ENCODE peak calls at places on chromosomes 4 and X, in eight cellular contexts. One of them, this sample, is unnamed.

GRCh38 chr4:145719752-145720624 is 40.0 kb downstream of the C4orf51 start:
- DNase-seq in GM23248: no peak
- DNase-seq in IMR-90: no peak
- DNase-seq in mesenchymal stem cell: no peak
- DNase-seq in neural progenitor cell: no peak
- DNase-seq in neuronal stem cell: no peak
- DNase-seq in fibroblast of lung: no peak
- DNase-seq in K562: no peak
- DNase-seq in this sample: no peak

GRCh38 chr4:123517971-123518370 is 121.4 kb downstream of the SPRY1 start:
- DNase-seq in mesenchymal stem cell: no peak
- DNase-seq in neuronal stem cell: no peak
- DNase-seq in fibroblast of lung: peak; percentile 66
- DNase-seq in neural progenitor cell: no peak
- DNase-seq in GM23248: peak; percentile 2
- DNase-seq in K562: no peak
- DNase-seq in IMR-90: peak; percentile 82
- DNase-seq in this sample: no peak

GRCh38 chr4:53695540-53696463 is 104.5 kb upstream of the LNX1 start:
- DNase-seq in GM23248: no peak
- DNase-seq in fibroblast of lung: no peak
- DNase-seq in mesenchymal stem cell: no peak
- DNase-seq in neural progenitor cell: no peak
- DNase-seq in IMR-90: no peak
- DNase-seq in K562: no peak
- DNase-seq in neuronal stem cell: no peak
- DNase-seq in this sample: peak; percentile 53

GRCh38 chrX:38860106-38861013 is 59.1 kb downstream of the MID1IP1 start:
- DNase-seq in IMR-90: no peak
- DNase-seq in K562: no peak
- DNase-seq in GM23248: no peak
- DNase-seq in neural progenitor cell: no peak
- DNase-seq in neuronal stem cell: no peak
- DNase-seq in mesenchymal stem cell: no peak
- DNase-seq in fibroblast of lung: no peak
- DNase-seq in this sample: no peak

GRCh38 chrX:100830547-100830946 is 10.4 kb downstream of the CSTF2 start:
- DNase-seq in fibroblast of lung: no peak
- DNase-seq in IMR-90: no peak
- DNase-seq in mesenchymal stem cell: no peak
- DNase-seq in GM23248: no peak
- DNase-seq in K562: no peak
- DNase-seq in neuronal stem cell: no peak
- DNase-seq in neural progenitor cell: no peak
- DNase-seq in this sample: no peak

GRCh38 chrX:150476183-150476699 is 92.2 kb upstream of the MTM1 start:
- DNase-seq in GM23248: no peak
- DNase-seq in K562: no peak
- DNase-seq in IMR-90: peak; percentile 62
- DNase-seq in neural progenitor cell: no peak
- DNase-seq in fibroblast of lung: peak; percentile 91
- DNase-seq in neuronal stem cell: no peak
- DNase-seq in mesenchymal stem cell: no peak
- DNase-seq in this sample: no peak

GRCh38 chrX:18758166-18758932 is 50.9 kb downstream of the PPEF1 start:
- DNase-seq in GM23248: no peak
- DNase-seq in IMR-90: no peak
- DNase-seq in neuronal stem cell: no peak
- DNase-seq in fibroblast of lung: no peak
- DNase-seq in mesenchymal stem cell: no peak
- DNase-seq in neural progenitor cell: peak; percentile 4
- DNase-seq in K562: no peak
- DNase-seq in this sample: no peak

GRCh38 chr4:75512336-75513211 is 1.6 kb downstream of the RCHY1 start:
- DNase-seq in mesenchymal stem cell: peak; percentile 57
- DNase-seq in IMR-90: peak; percentile 54
- DNase-seq in K562: peak; percentile 74
- DNase-seq in neural progenitor cell: peak; percentile 6
- DNase-seq in neuronal stem cell: no peak
- DNase-seq in fibroblast of lung: peak; percentile 41
- DNase-seq in GM23248: peak; percentile 63
- DNase-seq in this sample: no peak

GRCh38 chr4:124907881-124908280 is 195.3 kb upstream of the ANKRD50 start:
- DNase-seq in IMR-90: peak; percentile 91
- DNase-seq in fibroblast of lung: peak; percentile 90
- DNase-seq in neural progenitor cell: no peak
- DNase-seq in mesenchymal stem cell: no peak
- DNase-seq in neuronal stem cell: no peak
- DNase-seq in GM23248: peak; percentile 75
- DNase-seq in K562: no peak
- DNase-seq in this sample: no peak

GRCh38 chrX:44871114-44871645 is 1.8 kb upstream of the KDM6A start:
- DNase-seq in mesenchymal stem cell: peak; percentile 30
- DNase-seq in fibroblast of lung: peak; percentile 17
- DNase-seq in IMR-90: no peak
- DNase-seq in neuronal stem cell: no peak
- DNase-seq in neural progenitor cell: peak; percentile 39
- DNase-seq in GM23248: peak; percentile 59
- DNase-seq in K562: no peak
- DNase-seq in this sample: peak; percentile 77

GRCh38 chr4:10740227-10740626 is 55.7 kb upstream of the CLNK start:
- DNase-seq in fibroblast of lung: no peak
- DNase-seq in K562: no peak
- DNase-seq in neural progenitor cell: no peak
- DNase-seq in GM23248: no peak
- DNase-seq in neuronal stem cell: no peak
- DNase-seq in IMR-90: no peak
- DNase-seq in mesenchymal stem cell: no peak
- DNase-seq in this sample: no peak

GRCh38 chrX:18938710-18939109 is 45.2 kb downstream of the PHKA2 start:
- DNase-seq in IMR-90: peak; percentile 12
- DNase-seq in K562: no peak
- DNase-seq in mesenchymal stem cell: no peak
- DNase-seq in neural progenitor cell: no peak
- DNase-seq in GM23248: no peak
- DNase-seq in neuronal stem cell: no peak
- DNase-seq in fibroblast of lung: peak; percentile 26
- DNase-seq in this sample: no peak

GRCh38 chr4:5705672-5706310 is 2.6 kb downstream of the EVC2 start:
- DNase-seq in GM23248: no peak
- DNase-seq in fibroblast of lung: no peak
- DNase-seq in K562: no peak
- DNase-seq in neural progenitor cell: no peak
- DNase-seq in mesenchymal stem cell: no peak
- DNase-seq in IMR-90: no peak
- DNase-seq in neuronal stem cell: no peak
- DNase-seq in this sample: no peak

GRCh38 chrX:21740329-21741274 is 17.3 kb downstream of the SMPX start:
- DNase-seq in mesenchymal stem cell: no peak
- DNase-seq in fibroblast of lung: peak; percentile 33
- DNase-seq in IMR-90: no peak
- DNase-seq in neuronal stem cell: no peak
- DNase-seq in K562: no peak
- DNase-seq in GM23248: no peak
- DNase-seq in neural progenitor cell: peak; percentile 2
- DNase-seq in this sample: no peak
- H3K9ac ChIP-seq in mesenchymal stem cell: no peak overlapping the region
- H3K9ac ChIP-seq in fibroblast of lung: no peak overlapping the region
- H3K9ac ChIP-seq in IMR-90: no peak overlapping the region
- H3K9ac ChIP-seq in neuronal stem cell: no peak overlapping the region
- H3K9ac ChIP-seq in K562: no peak overlapping the region
- H3K9ac ChIP-seq in GM23248: no peak overlapping the region
- H3K9ac ChIP-seq in neural progenitor cell: no peak overlapping the region
- H3K9ac ChIP-seq in this sample: no peak overlapping the region

DNA sequence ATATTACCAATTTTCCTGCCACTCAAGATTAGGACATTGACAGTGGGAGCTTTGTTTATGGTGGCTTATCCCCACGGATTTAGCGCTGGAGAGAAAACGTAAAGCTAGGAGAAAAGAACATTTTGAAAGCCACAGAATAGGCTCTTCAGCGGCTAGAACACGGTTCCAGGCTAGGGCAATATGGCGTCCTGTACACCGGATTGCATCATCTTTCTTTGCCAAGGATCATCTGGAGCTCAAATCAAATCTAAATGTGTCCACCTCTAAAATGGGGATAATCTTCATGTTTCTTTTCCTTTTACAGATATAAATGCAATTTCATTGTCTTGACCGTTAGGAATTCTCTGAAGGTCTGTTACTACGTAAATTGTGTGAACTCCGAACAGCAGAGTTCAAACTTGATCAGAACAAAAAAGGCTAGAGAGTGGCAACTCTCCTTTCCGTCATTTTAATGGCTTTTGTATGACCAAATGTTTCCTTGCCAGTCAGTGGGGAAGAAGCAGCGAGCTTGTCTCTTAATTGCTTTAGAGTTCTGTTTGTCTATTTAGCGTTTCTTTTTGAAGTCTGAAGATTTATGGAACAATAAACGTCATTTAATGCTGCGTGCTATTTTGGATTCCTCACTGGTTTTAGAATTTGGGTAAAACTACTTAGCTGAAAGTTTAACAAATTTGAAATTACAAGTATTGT is 2.6 kb upstream of the WWC2 start:
- DNase-seq in neural progenitor cell: peak; percentile 7
- DNase-seq in mesenchymal stem cell: peak; percentile 21
- DNase-seq in neuronal stem cell: no peak
- DNase-seq in K562: no peak
- DNase-seq in IMR-90: no peak
- DNase-seq in fibroblast of lung: no peak
- DNase-seq in GM23248: no peak
- DNase-seq in this sample: no peak
- H3K4me3 ChIP-seq in neural progenitor cell: peak overlapping the region; percentile 69
- H3K4me3 ChIP-seq in mesenchymal stem cell: no peak overlapping the region
- H3K4me3 ChIP-seq in neuronal stem cell: no peak overlapping the region
- H3K4me3 ChIP-seq in K562: no peak overlapping the region
- H3K4me3 ChIP-seq in IMR-90: no peak overlapping the region
- H3K4me3 ChIP-seq in fibroblast of lung: no peak overlapping the region
- H3K4me3 ChIP-seq in GM23248: no peak overlapping the region
- H3K4me3 ChIP-seq in this sample: peak overlapping the region; percentile 88

GRCh38 chr4:108758498-108758897 is 4.4 kb downstream of the ETNPPL start:
- DNase-seq in IMR-90: no peak
- DNase-seq in K562: no peak
- DNase-seq in neuronal stem cell: no peak
- DNase-seq in fibroblast of lung: no peak
- DNase-seq in GM23248: no peak
- DNase-seq in mesenchymal stem cell: no peak
- DNase-seq in neural progenitor cell: no peak
- DNase-seq in this sample: no peak

GRCh38 chr4:108766058-108766457 is 3.2 kb upstream of the ETNPPL start:
- DNase-seq in GM23248: no peak
- DNase-seq in neural progenitor cell: no peak
- DNase-seq in mesenchymal stem cell: no peak
- DNase-seq in IMR-90: no peak
- DNase-seq in neuronal stem cell: no peak
- DNase-seq in fibroblast of lung: no peak
- DNase-seq in K562: no peak
- DNase-seq in this sample: no peak

GRCh38 chr4:108763226-108763593 is 357 bp upstream of the ETNPPL start:
- DNase-seq in neural progenitor cell: no peak
- DNase-seq in IMR-90: no peak
- DNase-seq in fibroblast of lung: no peak
- DNase-seq in mesenchymal stem cell: peak; percentile 12
- DNase-seq in GM23248: no peak
- DNase-seq in K562: peak; percentile 29
- DNase-seq in neuronal stem cell: no peak
- DNase-seq in this sample: no peak

GRCh38 chr4:108763981-108764380 is 1.1 kb upstream of the ETNPPL start:
- DNase-seq in mesenchymal stem cell: no peak
- DNase-seq in fibroblast of lung: no peak
- DNase-seq in neural progenitor cell: no peak
- DNase-seq in IMR-90: no peak
- DNase-seq in K562: no peak
- DNase-seq in neuronal stem cell: no peak
- DNase-seq in GM23248: no peak
- DNase-seq in this sample: no peak

DNA sequence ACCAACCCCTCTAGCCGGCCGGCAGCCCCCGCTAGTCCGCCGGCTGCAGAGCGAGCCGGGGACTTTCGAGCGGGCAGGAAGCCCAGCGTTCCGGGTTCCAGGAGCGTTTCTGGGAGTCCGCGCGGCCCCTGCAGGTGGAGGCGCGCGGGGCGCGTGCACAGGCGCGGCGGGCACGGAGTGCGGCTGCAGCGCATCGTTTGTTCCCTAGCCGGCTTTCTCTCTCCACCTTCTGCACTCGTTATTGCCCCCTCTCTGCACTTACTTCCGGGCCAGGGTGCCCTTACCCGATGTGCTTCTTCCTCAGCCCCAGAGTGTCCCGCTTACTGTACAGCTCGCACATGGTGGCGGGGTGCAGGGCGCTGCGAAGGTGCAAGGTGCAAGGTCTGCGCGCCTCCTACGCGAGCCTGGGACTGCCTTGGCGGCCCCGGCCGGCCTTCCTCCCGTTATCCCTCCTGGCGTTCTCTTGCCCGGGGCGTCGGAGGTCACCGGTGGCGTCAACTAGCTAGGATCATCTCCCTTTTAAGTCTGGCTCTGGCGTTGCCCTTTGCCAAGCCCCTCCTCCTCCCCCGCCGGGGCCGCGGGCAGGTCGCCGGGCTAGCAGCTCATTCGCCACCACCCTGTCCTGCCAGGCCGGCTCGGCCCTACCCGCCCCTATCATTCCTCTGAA is at the start of gene ETNPPL:
- DNase-seq in neural progenitor cell: peak; percentile 85
- DNase-seq in fibroblast of lung: peak; percentile 0
- DNase-seq in K562: no peak
- DNase-seq in mesenchymal stem cell: peak; percentile 28
- DNase-seq in GM23248: peak; percentile 41
- DNase-seq in IMR-90: no peak
- DNase-seq in neuronal stem cell: peak; percentile 53
- DNase-seq in this sample: peak; percentile 72
- H3K9ac ChIP-seq in neural progenitor cell: no peak within 1 kb of the TSS
- H3K9ac ChIP-seq in fibroblast of lung: no peak within 1 kb of the TSS
- H3K9ac ChIP-seq in K562: peak within 1 kb of the TSS; percentile 2
- H3K9ac ChIP-seq in mesenchymal stem cell: peak within 1 kb of the TSS; percentile 13
- H3K9ac ChIP-seq in GM23248: no peak within 1 kb of the TSS
- H3K9ac ChIP-seq in IMR-90: no peak within 1 kb of the TSS
- H3K9ac ChIP-seq in neuronal stem cell: peak within 1 kb of the TSS; percentile 92
- H3K9ac ChIP-seq in this sample: no peak within 1 kb of the TSS

GRCh38 chr4:1768367-1769034 is 24.6 kb upstream of the FGFR3 start:
- DNase-seq in IMR-90: no peak
- DNase-seq in GM23248: no peak
- DNase-seq in neuronal stem cell: no peak
- DNase-seq in fibroblast of lung: no peak
- DNase-seq in K562: no peak
- DNase-seq in mesenchymal stem cell: no peak
- DNase-seq in neural progenitor cell: peak; percentile 56
- DNase-seq in this sample: no peak

GRCh38 chr4:1770245-1770644 is 22.8 kb upstream of the FGFR3 start:
- DNase-seq in K562: no peak
- DNase-seq in IMR-90: no peak
- DNase-seq in neuronal stem cell: no peak
- DNase-seq in mesenchymal stem cell: no peak
- DNase-seq in GM23248: no peak
- DNase-seq in neural progenitor cell: peak; percentile 90
- DNase-seq in fibroblast of lung: no peak
- DNase-seq in this sample: no peak

GRCh38 chr4:1770791-1771231 is 22.3 kb upstream of the FGFR3 start:
- DNase-seq in fibroblast of lung: no peak
- DNase-seq in GM23248: no peak
- DNase-seq in mesenchymal stem cell: no peak
- DNase-seq in IMR-90: no peak
- DNase-seq in neuronal stem cell: no peak
- DNase-seq in neural progenitor cell: no peak
- DNase-seq in K562: no peak
- DNase-seq in this sample: no peak

GRCh38 chr4:1767770-1768366 is 25.2 kb upstream of the FGFR3 start:
- DNase-seq in fibroblast of lung: peak; percentile 22
- DNase-seq in mesenchymal stem cell: peak; percentile 52
- DNase-seq in GM23248: peak; percentile 71
- DNase-seq in IMR-90: peak; percentile 8
- DNase-seq in K562: peak; percentile 87
- DNase-seq in neuronal stem cell: no peak
- DNase-seq in neural progenitor cell: peak; percentile 78
- DNase-seq in this sample: no peak

GRCh38 chr4:1769692-1770091 is 23.4 kb upstream of the FGFR3 start:
- DNase-seq in neural progenitor cell: no peak
- DNase-seq in fibroblast of lung: no peak
- DNase-seq in mesenchymal stem cell: no peak
- DNase-seq in GM23248: no peak
- DNase-seq in IMR-90: no peak
- DNase-seq in neuronal stem cell: no peak
- DNase-seq in K562: no peak
- DNase-seq in this sample: no peak
- H3K4me3 ChIP-seq in neural progenitor cell: no peak overlapping the region
- H3K4me3 ChIP-seq in fibroblast of lung: no peak overlapping the region
- H3K4me3 ChIP-seq in mesenchymal stem cell: no peak overlapping the region
- H3K4me3 ChIP-seq in GM23248: no peak overlapping the region
- H3K4me3 ChIP-seq in IMR-90: no peak overlapping the region
- H3K4me3 ChIP-seq in neuronal stem cell: no peak overlapping the region
- H3K4me3 ChIP-seq in K562: no peak overlapping the region
- H3K4me3 ChIP-seq in this sample: no peak overlapping the region